ENCODE peak calls at places on chromosomes 12 and 14, in seven cellular contexts. One of them, this sample, is unnamed.

GRCh38 chr12:24360907-24361306 is 411.4 kb upstream of the SOX5 start:
- DNase-seq in lower leg skin: no peak
- DNase-seq in AG10803: no peak
- DNase-seq in stimulated activated CD4-positive, alpha-beta T cell treated with anti-CD3 and anti-CD28 coated beads, Interleukin-15, amount 100 ng/mL, for 1 hour: no peak
- DNase-seq in NCI-H1092: no peak
- DNase-seq in caudate nucleus: no peak
- DNase-seq in IMR-90: peak
- DNase-seq in this sample: no peak

GRCh38 chr12:101969-102878 is 35.7 kb downstream of the IQSEC3 start:
- DNase-seq in lower leg skin: no peak
- DNase-seq in AG10803: no peak
- DNase-seq in stimulated activated CD4-positive, alpha-beta T cell treated with anti-CD3 and anti-CD28 coated beads, Interleukin-15, amount 100 ng/mL, for 1 hour: no peak
- DNase-seq in NCI-H1092: peak
- DNase-seq in caudate nucleus: no peak
- DNase-seq in IMR-90: no peak
- DNase-seq in this sample: no peak

GRCh38 chr14:80621701-80622100 is 319.8 kb downstream of the CEP128 start:
- DNase-seq in lower leg skin: no peak
- DNase-seq in AG10803: peak
- DNase-seq in stimulated activated CD4-positive, alpha-beta T cell treated with anti-CD3 and anti-CD28 coated beads, Interleukin-15, amount 100 ng/mL, for 1 hour: no peak
- DNase-seq in NCI-H1092: no peak
- DNase-seq in caudate nucleus: no peak
- DNase-seq in IMR-90: peak
- DNase-seq in this sample: no peak

GRCh38 chr14:105146976-105147700 is 21.4 kb downstream of the JAG2 start:
- DNase-seq in lower leg skin: peak
- DNase-seq in AG10803: no peak
- DNase-seq in stimulated activated CD4-positive, alpha-beta T cell treated with anti-CD3 and anti-CD28 coated beads, Interleukin-15, amount 100 ng/mL, for 1 hour: no peak
- DNase-seq in NCI-H1092: no peak
- DNase-seq in caudate nucleus: no peak
- DNase-seq in IMR-90: no peak
- DNase-seq in this sample: no peak

GRCh38 chr12:52032431-52032796 is 18.8 kb upstream of the NR4A1 start:
- DNase-seq in lower leg skin: peak
- DNase-seq in AG10803: peak
- DNase-seq in stimulated activated CD4-positive, alpha-beta T cell treated with anti-CD3 and anti-CD28 coated beads, Interleukin-15, amount 100 ng/mL, for 1 hour: no peak
- DNase-seq in NCI-H1092: no peak
- DNase-seq in caudate nucleus: no peak
- DNase-seq in IMR-90: peak
- DNase-seq in this sample: peak

GRCh38 chr12:21337959-21338704 is 3.4 kb upstream of the SLCO1A2 start:
- DNase-seq in lower leg skin: no peak
- DNase-seq in AG10803: no peak
- DNase-seq in stimulated activated CD4-positive, alpha-beta T cell treated with anti-CD3 and anti-CD28 coated beads, Interleukin-15, amount 100 ng/mL, for 1 hour: no peak
- DNase-seq in NCI-H1092: no peak
- DNase-seq in caudate nucleus: no peak
- DNase-seq in IMR-90: no peak
- DNase-seq in this sample: no peak

GRCh38 chr14:90758959-90759358 is 57.3 kb downstream of the TTC7B start:
- DNase-seq in lower leg skin: peak
- DNase-seq in AG10803: peak
- DNase-seq in stimulated activated CD4-positive, alpha-beta T cell treated with anti-CD3 and anti-CD28 coated beads, Interleukin-15, amount 100 ng/mL, for 1 hour: no peak
- DNase-seq in NCI-H1092: no peak
- DNase-seq in caudate nucleus: peak
- DNase-seq in IMR-90: peak
- DNase-seq in this sample: no peak

GRCh38 chr14:22391908-22392307 is 197.1 kb downstream of the DAD1 start:
- DNase-seq in lower leg skin: no peak
- DNase-seq in AG10803: peak
- DNase-seq in stimulated activated CD4-positive, alpha-beta T cell treated with anti-CD3 and anti-CD28 coated beads, Interleukin-15, amount 100 ng/mL, for 1 hour: no peak
- DNase-seq in NCI-H1092: peak
- DNase-seq in caudate nucleus: peak
- DNase-seq in IMR-90: peak
- DNase-seq in this sample: peak

This sample was measured in hypothalamus.